ENCODE peak calls at places on chromosomes 1 and 21, in seven cellular contexts. C, A, H, D, L, F and M are unnamed samples.

GRCh38 chr1:218983848-218984247 is 189.8 kb upstream of the LYPLAL1 start:
- DNase-seq in D (no peak), L (no peak), C (no peak), H (no peak), A (no peak), F (no peak), M (peak; percentile 30)

GRCh38 chr1:225962440-225962975 is 21.5 kb upstream of the LEFTY2 start:
- DNase-seq in L (peak; percentile 65), A (no peak), F (peak; percentile 52), H (peak; percentile 60), D (no peak), C (peak; percentile 29), M (peak; percentile 91)

GRCh38 chr21:34282223-34282622 is 81.6 kb upstream of the KCNE2 start:
- DNase-seq in H (no peak), A (no peak), L (no peak), D (no peak), C (no peak), F (no peak), M (peak; percentile 71)

GRCh38 chr1:87706198-87706597 is 377.5 kb downstream of the LMO4 start:
- DNase-seq in L (no peak), C (no peak), H (no peak), A (no peak), D (no peak), F (no peak), M (peak; percentile 77)

GRCh38 chr1:173208146-173208545 is 1.0 kb upstream of the TNFSF4 start:
- DNase-seq in D (no peak), C (no peak), A (no peak), H (no peak), F (no peak), L (no peak), M (no peak)

GRCh38 chr21:46060596-46061061 is 37.3 kb upstream of the COL6A2 start:
- DNase-seq in F (no peak), L (peak; percentile 26), A (no peak), D (no peak), H (no peak), C (peak; percentile 82), M (peak; percentile 99)

GRCh38 chr1:239287296-239287695 is 99.1 kb upstream of the CHRM3 start:
- DNase-seq in A (no peak), L (no peak), H (no peak), D (no peak), F (no peak), C (no peak), M (no peak)

GRCh38 chr1:113868387-113869083 is 3.0 kb downstream of the PTPN22 start:
- DNase-seq in A (peak; percentile 12), D (no peak), L (no peak), H (no peak), F (no peak), C (no peak), M (peak; percentile 50)

GRCh38 chr1:204251926-204252689 is 38.3 kb upstream of the GOLT1A start:
- DNase-seq in D (no peak), H (no peak), L (no peak), F (no peak), C (no peak), A (no peak), M (peak; percentile 14)

GRCh38 chr21:31860851-31861250 is 12.0 kb upstream of the HUNK start:
- DNase-seq in H (no peak), F (no peak), C (no peak), A (no peak), D (no peak), L (no peak), M (no peak)

GRCh38 chr1:241114699-241115233 is 242.2 kb downstream of the RGS7 start:
- DNase-seq in A (no peak), C (no peak), L (no peak), F (no peak), H (no peak), D (no peak), M (no peak)

GRCh38 chr1:46725736-46726108 is 6.8 kb upstream of the EFCAB14 start:
- DNase-seq in C (no peak), L (no peak), H (no peak), F (no peak), A (peak; percentile 36), D (no peak), M (no peak)

GRCh38 chr1:207327994-207328393 is 6.5 kb downstream of the CD55 start:
- DNase-seq in C (no peak), H (no peak), D (no peak), L (no peak), F (no peak), A (no peak), M (no peak)

GRCh38 chr1:158329807-158330206 is 1.5 kb downstream of the CD1B start:
- DNase-seq in L (no peak), H (peak; percentile 42), C (no peak), D (no peak), A (no peak), F (no peak), M (no peak)

GRCh38 chr1:32249831-32250525 is 1.1 kb upstream of the LCK start:
- DNase-seq in A (peak; percentile 59), D (peak; percentile 26), H (peak; percentile 96), L (no peak), C (peak; percentile 41), F (peak; percentile 65), M (no peak)

GRCh38 chr1:48878191-48878940 is 101.7 kb upstream of the BEND5 start:
- DNase-seq in H (no peak), D (no peak), F (no peak), A (peak; percentile 67), L (no peak), C (no peak), M (no peak)

GRCh38 chr1:39500862-39501389 is 9.5 kb downstream of the BMP8A start:
- DNase-seq in D (no peak), A (no peak), L (no peak), H (no peak), F (no peak), C (no peak), M (no peak)

GRCh38 chr1:58293388-58293787 is 253.1 kb downstream of the OMA1 start:
- DNase-seq in A (no peak), F (no peak), L (no peak), D (no peak), H (no peak), C (no peak), M (no peak)

GRCh38 chr1:202029171-202029665 is 18.8 kb downstream of the ELF3 start:
- DNase-seq in H (no peak), L (no peak), F (no peak), D (no peak), A (peak; percentile 95), C (no peak), M (peak; percentile 94)

GRCh38 chr1:117985239-117985638 is 55.7 kb downstream of the WDR3 start:
- DNase-seq in F (no peak), H (no peak), D (no peak), A (no peak), C (no peak), L (no peak), M (no peak)

GRCh38 chr1:70426154-70427131 is 15.4 kb downstream of the CTH start:
- DNase-seq in A (no peak), C (no peak), H (no peak), L (no peak), D (no peak), F (no peak), M (no peak)

GRCh38 chr1:41592451-41593125 is 108.1 kb upstream of the EDN2 start:
- DNase-seq in A (no peak), C (no peak), H (no peak), L (no peak), F (no peak), D (no peak), M (no peak)

GRCh38 chr1:98383341-98383740 is 278.2 kb upstream of the SNX7 start:
- DNase-seq in L (no peak), F (no peak), H (no peak), C (no peak), A (no peak), D (no peak), M (no peak)
- H3K27ac ChIP-seq in L (no peak overlapping the region), F (no peak overlapping the region), H (no peak overlapping the region), C (no peak overlapping the region), A (no peak overlapping the region), D (no peak overlapping the region), M (no peak overlapping the region)

DNA sequence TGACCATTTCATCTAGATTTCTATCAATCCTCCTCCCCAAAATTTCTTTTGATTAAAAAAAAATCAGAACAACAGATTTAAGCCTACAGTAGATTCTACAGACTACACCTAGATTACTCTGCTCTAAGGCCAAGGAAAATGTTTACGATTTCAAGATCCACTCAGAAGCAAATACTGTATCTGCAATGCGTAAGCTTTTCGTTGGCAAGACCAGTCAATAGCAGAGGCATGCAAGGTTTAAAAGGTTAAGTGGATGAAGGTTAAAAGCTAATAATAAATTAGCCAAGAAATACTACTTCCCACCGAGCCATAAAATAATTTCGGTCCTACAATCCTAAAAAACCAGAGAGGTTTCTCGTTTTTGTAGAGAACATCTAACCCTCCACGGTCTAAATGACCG is 1.3 kb downstream of the CLSTN1 start:
- DNase-seq in H (no peak), D (no peak), F (no peak), L (no peak), C (no peak), A (no peak), M (peak; percentile 83)
- H3K27ac ChIP-seq in H (peak overlapping the region; percentile 86), D (peak overlapping the region; percentile 89), F (no peak overlapping the region), L (no peak overlapping the region), C (no peak overlapping the region), A (peak overlapping the region; percentile 98), M (peak overlapping the region; percentile 2)

GRCh38 chr1:53112271-53112774 is 30.1 kb downstream of the SLC1A7 start:
- DNase-seq in C (no peak), A (peak; percentile 6), F (no peak), L (no peak), H (no peak), D (no peak), M (peak; percentile 95)

GRCh38 chr1:53111073-53111556 is 31.3 kb downstream of the SLC1A7 start:
- DNase-seq in L (no peak), H (no peak), A (no peak), F (no peak), C (no peak), D (no peak), M (peak; percentile 81)

GRCh38 chr1:53110370-53111072 is 31.9 kb downstream of the SLC1A7 start:
- DNase-seq in H (no peak), F (no peak), C (no peak), A (no peak), D (no peak), L (no peak), M (peak; percentile 91)

GRCh38 chr1:53112861-53113260 is 29.6 kb downstream of the SLC1A7 start:
- DNase-seq in C (no peak), L (no peak), D (no peak), A (no peak), H (no peak), F (no peak), M (peak; percentile 89)

GRCh38 chr1:53111693-53112092 is 30.7 kb downstream of the SLC1A7 start:
- DNase-seq in F (no peak), H (no peak), D (no peak), C (no peak), A (no peak), L (no peak), M (no peak)
- H3K27ac ChIP-seq in F (no peak overlapping the region), H (no peak overlapping the region), D (no peak overlapping the region), C (no peak overlapping the region), A (no peak overlapping the region), L (no peak overlapping the region), M (peak overlapping the region; percentile 89)

DNA sequence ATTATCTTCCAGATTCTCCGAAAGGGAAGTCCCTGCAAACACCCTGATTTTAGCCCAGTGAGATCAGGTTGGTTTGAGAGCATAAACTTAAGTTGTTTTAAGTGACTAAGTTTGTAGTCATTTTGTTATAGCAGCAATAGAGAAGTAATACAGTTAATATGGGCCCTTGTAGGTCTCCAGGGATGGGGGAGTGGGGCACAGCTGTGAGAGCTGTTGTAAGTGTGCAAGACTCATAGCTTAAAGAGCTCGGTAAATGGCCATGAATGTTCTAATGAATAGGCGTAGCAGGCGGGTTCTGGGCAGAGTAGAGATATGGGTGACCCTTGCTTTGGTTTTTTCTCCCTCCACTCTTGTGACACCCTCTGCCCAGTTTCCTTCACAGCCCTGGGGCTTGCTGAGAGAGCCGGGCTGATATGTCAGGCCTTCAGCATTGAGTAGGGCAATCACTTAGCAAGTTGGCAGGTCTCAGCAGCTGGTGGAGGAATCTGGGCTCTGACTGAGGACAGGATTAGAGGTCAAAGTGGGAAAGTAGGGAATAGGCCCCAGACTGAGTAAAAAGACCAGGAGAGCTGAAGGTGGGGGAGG is 16.0 kb upstream of the ID3 start:
- DNase-seq in H (no peak), C (no peak), L (no peak), A (no peak), F (no peak), D (no peak), M (no peak)
- H3K27ac ChIP-seq in H (peak overlapping the region; percentile 80), C (peak overlapping the region; percentile 89), L (no peak overlapping the region), A (no peak overlapping the region), F (no peak overlapping the region), D (no peak overlapping the region), M (peak overlapping the region; percentile 93)